ENCODE peak calls at places on chromosomes 7 and 10, in eight cellular contexts. W, K, F, G, J, B, O and E are unnamed samples.

GRCh38 chr10:67471022-67471421 is 225.0 kb downstream of the CTNNA3 start:
- DNase-seq in W (no peak), K (peak; percentile 14), F (no peak), G (no peak), J (no peak), B (no peak), O (no peak), E (no peak)

GRCh38 chr7:96236198-96237039 is 85.5 kb downstream of the SLC25A13 start:
- DNase-seq in W (no peak), K (no peak), F (peak; percentile 79), G (no peak), J (peak; percentile 97), B (peak; percentile 94), O (peak; percentile 92), E (no peak)

GRCh38 chr7:115230882-115231508 is 309.1 kb downstream of the MDFIC start:
- DNase-seq in W (no peak), K (no peak), F (peak; percentile 91), G (no peak), J (peak; percentile 97), B (peak; percentile 96), O (peak; percentile 98), E (no peak)

GRCh38 chr7:135888740-135889139 is 88.4 kb downstream of the MTPN start:
- DNase-seq in W (no peak), K (no peak), F (no peak), G (no peak), J (no peak), B (no peak), O (no peak), E (no peak)

GRCh38 chr10:76244061-76244686 is 812.8 kb downstream of the LRMDA start:
- DNase-seq in W (no peak), K (no peak), F (no peak), G (no peak), J (no peak), B (no peak), O (no peak), E (no peak)

GRCh38 chr10:29199344-29199743 is 89.5 kb upstream of the LYZL1 start:
- DNase-seq in W (peak; percentile 35), K (no peak), F (no peak), G (no peak), J (no peak), B (no peak), O (no peak), E (no peak)

GRCh38 chr10:6987536-6987945 is 407.5 kb upstream of the PRKCQ start:
- DNase-seq in W (peak; percentile 30), K (no peak), F (no peak), G (no peak), J (no peak), B (no peak), O (no peak), E (no peak)

GRCh38 chr10:95693331-95693667 is 428 bp downstream of the TCTN3 start:
- DNase-seq in W (no peak), K (no peak), F (no peak), G (no peak), J (no peak), B (peak; percentile 6), O (no peak), E (no peak)

GRCh38 chr7:82294258-82294855 is 149.2 kb downstream of the CACNA2D1 start:
- DNase-seq in W (no peak), K (no peak), F (no peak), G (no peak), J (peak; percentile 65), B (peak; percentile 26), O (no peak), E (no peak)

GRCh38 chr10:51269816-51270215 is 195.5 kb downstream of the PRKG1 start:
- DNase-seq in W (no peak), K (no peak), F (peak; percentile 23), G (no peak), J (peak; percentile 57), B (peak; percentile 65), O (peak; percentile 14), E (no peak)

GRCh38 chr10:15188629-15189028 is 20.1 kb upstream of the NMT2 start:
- DNase-seq in W (no peak), K (no peak), F (no peak), G (no peak), J (no peak), B (no peak), O (no peak), E (no peak)

GRCh38 chr10:127649642-127650041 is 87.3 kb upstream of the FOXI2 start:
- DNase-seq in W (peak; percentile 27), K (no peak), F (no peak), G (no peak), J (peak; percentile 5), B (no peak), O (no peak), E (no peak)
- TF ChIP-seq CTCF in W (peak; percentile 40), K (no peak), F (peak; percentile 28), G (peak; percentile 14), J (peak; percentile 23), B (no peak), O (no peak), E (no peak)

GRCh38 chr10:123428302-123428701 is 237.9 kb upstream of the GPR26 start:
- DNase-seq in W (no peak), K (no peak), F (no peak), G (no peak), J (no peak), B (no peak), O (no peak), E (no peak)

GRCh38 chr10:123422261-123422660 is 243.9 kb upstream of the GPR26 start:
- DNase-seq in W (no peak), K (no peak), F (no peak), G (no peak), J (no peak), B (no peak), O (no peak), E (no peak)

GRCh38 chr10:123427386-123427785 is 238.8 kb upstream of the GPR26 start:
- DNase-seq in W (no peak), K (no peak), F (no peak), G (no peak), J (no peak), B (no peak), O (no peak), E (no peak)

GRCh38 chr10:123421461-123421860 is 244.7 kb upstream of the GPR26 start:
- DNase-seq in W (no peak), K (no peak), F (no peak), G (no peak), J (no peak), B (no peak), O (no peak), E (no peak)

GRCh38 chr10:123424537-123424936 is 241.6 kb upstream of the GPR26 start:
- DNase-seq in W (no peak), K (no peak), F (no peak), G (no peak), J (no peak), B (no peak), O (no peak), E (no peak)
- TF ChIP-seq CTCF in W (no peak), K (no peak), F (no peak), G (no peak), J (no peak), B (no peak), O (no peak), E (no peak)

GRCh38 chr7:18906901-18907300 is 210.5 kb downstream of the TWIST1 start:
- DNase-seq in W (no peak), K (no peak), F (no peak), G (no peak), J (no peak), B (no peak), O (no peak), E (no peak)
- TF ChIP-seq CTCF in W (no peak), K (no peak), F (no peak), G (no peak), J (peak; percentile 25), B (no peak), O (peak; percentile 8), E (no peak)

DNA sequence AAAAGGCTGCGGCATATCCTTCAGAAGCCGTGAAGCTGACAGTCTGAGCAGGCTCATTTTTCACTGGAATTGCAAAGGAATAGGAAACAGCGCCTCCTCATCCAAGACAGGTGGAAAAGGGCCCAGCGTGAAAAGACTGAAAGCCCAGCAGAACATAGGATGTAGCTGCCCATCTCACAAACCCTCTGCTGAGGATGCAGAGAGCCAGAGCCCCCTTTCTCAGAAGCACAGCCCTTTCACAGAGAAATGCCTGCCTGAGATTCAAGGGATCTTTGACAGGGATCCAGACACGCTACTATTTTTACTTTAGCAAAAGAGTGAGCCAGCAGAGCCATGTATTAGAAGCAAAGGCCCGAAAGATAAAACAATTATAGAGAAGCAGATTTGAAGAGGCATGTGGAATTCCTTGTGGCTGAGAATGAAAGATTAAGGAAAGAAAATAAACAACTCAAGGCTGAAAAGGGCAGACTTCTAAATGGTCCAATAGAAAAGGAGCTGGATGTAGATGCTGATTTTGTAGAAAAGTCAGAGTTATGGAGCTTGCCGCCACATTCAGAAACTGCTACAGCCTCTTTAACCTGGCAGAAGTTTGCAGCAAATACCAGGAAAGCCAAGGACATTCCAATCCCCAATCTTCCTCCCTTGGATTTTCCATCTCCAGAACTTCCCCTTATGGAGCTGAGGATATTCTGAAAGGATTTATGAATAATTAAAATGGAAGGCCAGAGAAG is 36.9 kb downstream of the GDI2 start:
- DNase-seq in W (no peak), K (no peak), F (no peak), G (no peak), J (no peak), B (peak; percentile 52), O (no peak), E (no peak)
- TF ChIP-seq CTCF in W (no peak), K (no peak), F (no peak), G (no peak), J (peak; percentile 20), B (peak; percentile 10), O (peak; percentile 21), E (no peak)

DNA sequence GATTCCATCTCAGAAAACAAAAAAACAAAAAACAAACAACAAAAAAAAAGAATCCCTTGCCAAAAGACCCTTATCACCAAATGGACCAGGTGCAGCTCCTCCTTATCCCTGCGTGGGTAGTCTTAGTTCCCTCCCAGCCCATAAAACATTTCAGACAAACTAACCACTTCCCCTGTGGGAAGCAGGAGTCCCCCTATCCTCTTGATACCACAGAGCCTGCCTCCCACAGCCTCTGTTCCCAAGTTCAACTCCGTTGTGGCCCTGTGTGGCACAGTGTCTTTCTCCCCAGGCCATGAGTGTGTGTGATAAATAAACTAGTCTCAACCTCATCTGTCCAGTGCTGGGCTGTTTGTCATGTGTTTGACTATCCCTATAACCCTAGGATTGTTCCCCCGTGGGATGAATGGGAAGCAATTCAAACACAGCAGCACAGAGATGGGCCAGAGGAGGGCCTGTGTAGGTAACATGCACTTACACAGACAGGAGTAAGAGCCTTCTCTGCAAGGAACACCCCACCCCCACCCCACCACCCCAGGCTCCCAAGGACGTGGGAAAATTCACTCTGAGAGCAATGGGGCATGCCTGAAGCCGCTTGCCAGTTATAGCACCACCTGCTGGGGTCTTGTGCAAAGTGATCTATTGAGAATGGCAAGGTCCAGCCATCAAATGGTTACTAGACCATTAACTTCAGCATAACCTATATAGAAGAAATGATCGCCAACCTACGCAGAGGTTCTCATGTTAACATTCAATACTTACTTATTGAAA is 147.1 kb upstream of the GHITM start:
- DNase-seq in W (peak; percentile 59), K (no peak), F (no peak), G (peak; percentile 24), J (no peak), B (peak; percentile 2), O (no peak), E (peak; percentile 34)
- TF ChIP-seq CTCF in W (peak; percentile 40), K (peak; percentile 80), F (peak; percentile 44), G (peak; percentile 38), J (peak; percentile 11), B (no peak), O (peak; percentile 11), E (peak; percentile 52)